ENCODE peak calls at places on chromosomes 12 and 14, in nine cellular contexts. K, L, O, C, A, E, V, T and H are unnamed samples.

GRCh38 chr14:69263364-69263763 is 3.4 kb downstream of the GALNT16 start:
- DNase-seq in K (peak), L (peak), O (peak), C (peak), A (no peak), E (peak), V (no peak), T (no peak), H (no peak)

GRCh38 chr12:59808317-59808910 is 212.6 kb downstream of the SLC16A7 start:
- DNase-seq in K (no peak), L (peak), O (no peak), C (no peak), A (peak), E (no peak), V (no peak), T (no peak), H (no peak)

GRCh38 chr12:26627335-26627734 is 205.7 kb downstream of the ITPR2 start:
- DNase-seq in K (no peak), L (no peak), O (no peak), C (no peak), A (no peak), E (no peak), V (no peak), T (no peak), H (no peak)

GRCh38 chr14:37013116-37013515 is 159.3 kb downstream of the SLC25A21 start:
- DNase-seq in K (no peak), L (no peak), O (no peak), C (no peak), A (no peak), E (no peak), V (no peak), T (no peak), H (no peak)

GRCh38 chr14:90179809-90180779 is 76.3 kb upstream of the PSMC1 start:
- DNase-seq in K (no peak), L (no peak), O (no peak), C (no peak), A (no peak), E (no peak), V (no peak), T (no peak), H (no peak)

GRCh38 chr14:75283884-75284563 is 5.4 kb downstream of the FOS start:
- DNase-seq in K (no peak), L (peak), O (no peak), C (no peak), A (no peak), E (no peak), V (no peak), T (no peak), H (peak)

GRCh38 chr14:32738206-32738871 is 200.3 kb upstream of the NPAS3 start:
- DNase-seq in K (no peak), L (no peak), O (no peak), C (no peak), A (no peak), E (no peak), V (no peak), T (no peak), H (no peak)

GRCh38 chr12:130557876-130558770 is 158.0 kb downstream of the RIMBP2 start:
- DNase-seq in K (no peak), L (no peak), O (no peak), C (no peak), A (no peak), E (no peak), V (no peak), T (no peak), H (no peak)

GRCh38 chr12:49542592-49543160 is 3.8 kb downstream of the KCNH3 start:
- DNase-seq in K (no peak), L (no peak), O (no peak), C (no peak), A (no peak), E (no peak), V (no peak), T (no peak), H (no peak)

GRCh38 chr12:85405781-85406522 is 125.9 kb downstream of the ALX1 start:
- DNase-seq in K (no peak), L (peak), O (no peak), C (no peak), A (no peak), E (no peak), V (no peak), T (no peak), H (no peak)

GRCh38 chr14:73342670-73343069 is 105.4 kb downstream of the PAPLN start:
- DNase-seq in K (no peak), L (no peak), O (no peak), C (no peak), A (no peak), E (no peak), V (no peak), T (no peak), H (no peak)

GRCh38 chr14:38199076-38199475 is 8.6 kb upstream of the SSTR1 start:
- DNase-seq in K (no peak), L (no peak), O (no peak), C (no peak), A (no peak), E (no peak), V (no peak), T (no peak), H (no peak)

GRCh38 chr12:21526053-21526452 is at the start of gene SPX:
- DNase-seq in K (no peak), L (peak), O (no peak), C (no peak), A (no peak), E (no peak), V (no peak), T (no peak), H (no peak)

GRCh38 chr14:78227466-78228077 is 57.4 kb downstream of the NRXN3 start:
- DNase-seq in K (no peak), L (no peak), O (no peak), C (no peak), A (no peak), E (no peak), V (no peak), T (no peak), H (no peak)
- TF ChIP-seq CTCF in K (no peak), L (no peak), O (no peak), C (no peak), A (no peak), E (no peak), V (no peak), T (no peak), H (no peak)

GRCh38 chr14:99781853-99782610 is 11.2 kb upstream of the EML1 start:
- DNase-seq in K (no peak), L (no peak), O (no peak), C (no peak), A (no peak), E (no peak), V (no peak), T (no peak), H (no peak)

GRCh38 chr14:99781091-99781490 is 12.1 kb upstream of the EML1 start:
- DNase-seq in K (no peak), L (no peak), O (no peak), C (no peak), A (no peak), E (peak), V (no peak), T (no peak), H (no peak)

GRCh38 chr14:99777956-99778355 is 15.3 kb upstream of the EML1 start:
- DNase-seq in K (no peak), L (no peak), O (no peak), C (no peak), A (no peak), E (no peak), V (no peak), T (no peak), H (no peak)

GRCh38 chr14:99780690-99781089 is 12.5 kb upstream of the EML1 start:
- DNase-seq in K (no peak), L (no peak), O (no peak), C (no peak), A (no peak), E (peak), V (no peak), T (no peak), H (no peak)

DNA sequence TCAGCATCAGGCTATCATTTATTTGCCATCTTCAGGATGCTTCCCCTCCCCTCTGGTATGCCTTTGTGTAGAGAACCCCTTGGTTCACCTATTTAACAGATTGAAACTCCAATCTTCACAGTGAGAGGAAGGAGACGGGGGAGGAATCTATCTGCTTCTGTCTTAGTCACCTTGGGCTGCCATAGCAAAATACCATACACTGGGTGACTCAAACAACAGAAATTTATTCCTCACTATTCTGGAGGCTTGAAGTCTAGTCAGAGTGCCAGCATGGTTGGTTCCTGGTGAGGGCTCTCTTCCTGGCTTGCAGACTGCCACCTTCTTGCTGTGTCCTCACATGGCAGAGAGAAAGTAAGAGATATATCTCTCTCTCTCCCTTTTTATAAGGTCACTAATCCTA is 13.5 kb upstream of the EML1 start:
- DNase-seq in K (no peak), L (peak), O (no peak), C (no peak), A (no peak), E (no peak), V (no peak), T (no peak), H (no peak)
- TF ChIP-seq CTCF in K (no peak), L (no peak), O (no peak), C (no peak), A (no peak), E (no peak), V (no peak), T (no peak), H (no peak)

GRCh38 chr14:80364274-80364673 is 153.0 kb upstream of the DIO2 start:
- DNase-seq in K (no peak), L (peak), O (no peak), C (no peak), A (no peak), E (no peak), V (no peak), T (no peak), H (no peak)
- TF ChIP-seq CTCF in K (no peak), L (peak), O (peak), C (no peak), A (peak), E (no peak), V (no peak), T (no peak), H (no peak)

GRCh38 chr12:56804169-56804568 is 41.0 kb downstream of the HSD17B6 start:
- DNase-seq in K (no peak), L (no peak), O (no peak), C (no peak), A (no peak), E (no peak), V (no peak), T (no peak), H (no peak)
- TF ChIP-seq CTCF in K (no peak), L (no peak), O (no peak), C (no peak), A (no peak), E (no peak), V (no peak), T (no peak), H (no peak)

GRCh38 chr12:30754750-30755394 is at the start of gene CAPRIN2:
- DNase-seq in K (peak), L (peak), O (peak), C (peak), A (peak), E (peak), V (peak), T (peak), H (peak)
- TF ChIP-seq CTCF in K (no peak), L (no peak), O (peak), C (no peak), A (peak), E (no peak), V (peak), T (no peak), H (peak)

GRCh38 chr14:105376521-105377440 is 21.6 kb upstream of the TEX22 start:
- DNase-seq in K (no peak), L (no peak), O (no peak), C (no peak), A (no peak), E (no peak), V (no peak), T (no peak), H (no peak)
- TF ChIP-seq CTCF in K (no peak), L (no peak), O (no peak), C (no peak), A (no peak), E (no peak), V (no peak), T (no peak), H (no peak)

DNA sequence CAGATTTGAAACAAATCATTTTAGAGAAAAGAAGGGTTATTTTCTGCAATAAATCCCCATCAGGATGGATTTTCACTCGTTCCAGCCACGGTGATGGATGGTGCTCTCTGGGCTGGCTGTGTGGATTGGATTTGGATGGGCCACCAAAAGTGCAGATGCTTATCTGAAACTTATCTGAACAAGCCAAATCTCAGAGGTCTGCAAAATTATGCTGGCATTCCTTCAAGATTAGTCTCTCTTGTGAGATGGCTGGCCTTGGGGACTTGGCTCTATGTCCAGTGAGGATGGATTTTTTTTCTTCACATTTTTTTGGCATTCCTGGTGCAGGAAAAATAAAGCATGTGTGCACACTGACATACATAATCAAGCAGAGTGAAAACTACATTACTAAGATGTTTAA is 341.9 kb downstream of the GXYLT1 start:
- DNase-seq in K (no peak), L (no peak), O (no peak), C (no peak), A (no peak), E (no peak), V (no peak), T (no peak), H (no peak)
- TF ChIP-seq CTCF in K (no peak), L (no peak), O (no peak), C (no peak), A (no peak), E (no peak), V (no peak), T (no peak), H (no peak)

DNA sequence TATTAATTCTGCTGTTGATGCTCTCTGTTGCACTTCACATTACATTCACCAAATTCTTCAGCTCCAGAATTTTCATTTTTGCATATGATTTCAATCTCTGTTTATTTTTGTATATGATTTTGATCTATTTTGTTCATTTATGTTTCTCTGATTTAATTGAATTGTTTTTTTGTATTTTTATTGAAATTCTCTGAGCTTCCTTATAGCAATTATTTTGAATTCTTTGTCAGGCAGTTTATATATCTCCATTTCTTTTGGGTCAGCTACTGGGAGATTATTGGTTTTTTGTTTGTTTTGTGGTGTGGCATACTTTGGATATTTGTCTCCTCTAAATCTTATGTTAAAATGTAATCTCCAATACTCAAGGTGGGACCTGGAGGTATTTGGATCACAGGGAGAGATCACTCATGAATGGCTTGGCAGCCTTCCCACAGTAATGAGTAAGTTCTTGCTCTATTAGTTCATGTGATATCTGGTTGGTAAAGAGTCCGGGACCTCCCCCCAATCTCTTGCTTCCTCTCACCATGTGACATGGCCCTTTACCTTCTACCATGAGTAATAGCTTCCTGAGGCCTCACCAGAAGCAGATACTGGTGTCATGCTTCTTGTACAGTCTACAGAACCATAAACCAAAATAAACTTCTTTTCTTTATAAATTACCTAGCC is 8.7 kb upstream of the TCL1A start:
- DNase-seq in K (no peak), L (no peak), O (no peak), C (no peak), A (no peak), E (no peak), V (peak), T (no peak), H (no peak)
- TF ChIP-seq CTCF in K (no peak), L (no peak), O (no peak), C (no peak), A (no peak), E (no peak), V (no peak), T (no peak), H (no peak)

GRCh38 chr12:84336231-84336630 is 576.4 kb downstream of the SLC6A15 start:
- DNase-seq in K (no peak), L (no peak), O (no peak), C (no peak), A (no peak), E (no peak), V (no peak), T (no peak), H (no peak)
- TF ChIP-seq CTCF in K (no peak), L (no peak), O (no peak), C (no peak), A (no peak), E (no peak), V (no peak), T (no peak), H (no peak)

DNA sequence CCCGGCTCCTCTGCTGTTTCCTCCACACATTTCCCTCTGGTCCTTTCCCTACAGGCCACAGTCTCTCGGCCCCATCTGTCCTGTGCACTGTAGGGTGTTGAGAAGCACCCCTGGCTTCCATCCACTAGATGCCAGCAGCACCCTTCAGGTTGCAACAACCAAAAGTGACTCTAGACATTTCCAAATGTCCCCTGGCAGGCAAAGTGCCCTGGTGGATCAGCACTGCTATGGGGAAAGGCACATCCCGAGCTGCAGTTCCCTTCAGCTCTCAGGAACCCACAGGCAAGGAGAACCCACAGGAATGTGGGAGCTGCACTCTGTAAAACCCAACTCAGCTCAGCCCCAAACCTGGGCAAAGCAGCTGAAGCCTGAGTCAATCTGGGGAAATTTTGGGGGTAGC is 77.0 kb downstream of the RBM19 start:
- DNase-seq in K (no peak), L (no peak), O (no peak), C (no peak), A (no peak), E (no peak), V (no peak), T (no peak), H (no peak)
- TF ChIP-seq CTCF in K (no peak), L (no peak), O (no peak), C (no peak), A (no peak), E (no peak), V (no peak), T (no peak), H (no peak)